ENCODE peak calls at places on chromosomes 11 and 22, in six cellular contexts. Y is ELR, D is hippocampal formation, W is HEK293T, T is left cardiac atrium, U is fibroblast of the aortic adventitia. Z is an unnamed sample.

GRCh38 chr11:71286701-71287643 is 34.6 kb upstream of the SHANK2 start:
- DNase-seq in T (no peak), W (no peak), D (peak; percentile 53), U (peak; percentile 97), Y (peak; percentile 57), Z (peak; percentile 100)

GRCh38 chr11:115739121-115739520 is 234.9 kb upstream of the CADM1 start:
- DNase-seq in Y (no peak), U (no peak), W (no peak), T (no peak), D (no peak), Z (no peak)

GRCh38 chr11:117384045-117384444 is 56.4 kb downstream of the CEP164 start:
- DNase-seq in D (no peak), Y (peak; percentile 97), U (peak; percentile 73), T (no peak), W (no peak), Z (peak; percentile 86)

GRCh38 chr11:69384548-69385465 is 90.9 kb downstream of the MYEOV start:
- DNase-seq in W (no peak), Y (no peak), T (no peak), D (no peak), U (no peak), Z (no peak)

GRCh38 chr11:67408437-67409200 is 4.7 kb downstream of the TBC1D10C start:
- DNase-seq in T (no peak), W (no peak), U (no peak), Y (no peak), D (no peak), Z (no peak)

GRCh38 chr22:19942886-19943664 is 1.5 kb upstream of the TXNRD2 start:
- DNase-seq in Y (peak; percentile 87), T (peak; percentile 24), W (no peak), D (no peak), U (peak; percentile 82), Z (peak; percentile 92)

GRCh38 chr11:1179641-1180040 is 21.9 kb downstream of the MUC5AC start:
- DNase-seq in U (no peak), Y (no peak), T (no peak), D (no peak), W (no peak), Z (no peak)

GRCh38 chr22:40436460-40437431 is 66.4 kb downstream of the SGSM3 start:
- DNase-seq in Y (peak; percentile 65), T (no peak), W (peak; percentile 58), D (peak; percentile 30), U (peak; percentile 86), Z (peak; percentile 63)

GRCh38 chr11:44920451-44920850 is 30.2 kb downstream of the TP53I11 start:
- DNase-seq in T (no peak), D (no peak), Y (no peak), U (no peak), W (no peak), Z (no peak)

GRCh38 chr11:114773541-114774338 is 95.4 kb downstream of the NXPE2 start:
- DNase-seq in Y (no peak), W (no peak), U (no peak), D (no peak), T (no peak), Z (no peak)

GRCh38 chr11:68136866-68137265 is 15.7 kb upstream of the CHKA start:
- DNase-seq in T (no peak), W (no peak), U (no peak), D (no peak), Y (no peak), Z (no peak)

GRCh38 chr11:34792814-34793241 is 123.4 kb downstream of the APIP start:
- DNase-seq in D (peak; percentile 21), W (no peak), Y (no peak), U (peak; percentile 8), T (no peak), Z (peak; percentile 6)

GRCh38 chr11:2580061-2580421 is 119.8 kb downstream of the KCNQ1OT1 start:
- DNase-seq in Y (no peak), W (no peak), T (no peak), D (no peak), U (no peak), Z (no peak)

GRCh38 chr11:78821371-78822306 is 247.0 kb upstream of the NARS2 start:
- DNase-seq in W (no peak), T (no peak), U (no peak), D (no peak), Y (no peak), Z (peak; percentile 77)

GRCh38 chr11:64057890-64058289 is 22.2 kb downstream of the FLRT1 start:
- DNase-seq in T (no peak), U (no peak), D (no peak), Y (no peak), W (no peak), Z (no peak)

GRCh38 chr22:37784829-37785495 is 22.8 kb upstream of the GCAT start:
- DNase-seq in Y (no peak), T (no peak), U (no peak), D (no peak), W (no peak), Z (no peak)

GRCh38 chr11:134667175-134667500 is 255.1 kb upstream of the B3GAT1 start:
- DNase-seq in W (no peak), T (no peak), Y (no peak), U (no peak), D (no peak), Z (no peak)

GRCh38 chr11:1943977-1944376 is 3.2 kb upstream of the MRPL23 start:
- DNase-seq in D (no peak), Y (peak; percentile 57), T (no peak), U (peak; percentile 32), W (no peak), Z (peak; percentile 25)

GRCh38 chr11:24949406-24949805 is 452.6 kb downstream of the LUZP2 start:
- DNase-seq in T (no peak), D (no peak), U (no peak), Y (no peak), W (no peak), Z (no peak)

GRCh38 chr11:73234403-73235181 is 16.5 kb downstream of the P2RY2 start:
- DNase-seq in T (no peak), U (no peak), W (no peak), Y (no peak), D (no peak), Z (no peak)

GRCh38 chr11:1209371-1210057 is 13.4 kb upstream of the MUC5B start:
- DNase-seq in Y (no peak), U (no peak), D (no peak), T (peak; percentile 2), W (no peak), Z (no peak)

GRCh38 chr11:64856382-64857227 is 12.2 kb upstream of the CDC42BPG start:
- DNase-seq in Y (peak; percentile 97), D (peak; percentile 22), T (peak; percentile 83), U (peak; percentile 77), W (no peak), Z (peak; percentile 87)

GRCh38 chr11:117610045-117610444 is 187.0 kb downstream of the DSCAML1 start:
- DNase-seq in D (no peak), T (no peak), W (no peak), Y (peak; percentile 67), U (peak; percentile 3), Z (no peak)

GRCh38 chr11:77207618-77208313 is 79.7 kb downstream of the MYO7A start:
- DNase-seq in W (no peak), Y (no peak), U (peak; percentile 28), D (no peak), T (no peak), Z (no peak)

GRCh38 chr11:134432776-134433175 is 20.7 kb upstream of the B3GAT1 start:
- DNase-seq in U (no peak), T (no peak), D (no peak), W (no peak), Y (no peak), Z (no peak)

GRCh38 chr11:105489431-105489830 is 120.4 kb upstream of the GRIA4 start:
- DNase-seq in U (peak; percentile 0), T (no peak), W (no peak), D (peak; percentile 1), Y (peak; percentile 11), Z (no peak)

GRCh38 chr22:50469377-50470305 is 5.2 kb downstream of the SBF1 start:
- DNase-seq in T (peak; percentile 74), D (no peak), U (no peak), W (no peak), Y (peak; percentile 72), Z (peak; percentile 27)

GRCh38 chr22:36197065-36197440 is 4.6 kb downstream of the APOL4 start:
- DNase-seq in U (peak; percentile 75), Y (peak; percentile 77), D (no peak), W (no peak), T (peak; percentile 84), Z (peak; percentile 40)

GRCh38 chr11:40759341-40759740 is 700.1 kb downstream of the LRRC4C start:
- DNase-seq in T (no peak), Y (no peak), W (no peak), U (no peak), D (no peak), Z (no peak)

GRCh38 chr11:33635161-33635560 is 65.5 kb downstream of the C11orf91 start:
- DNase-seq in Y (peak; percentile 15), D (no peak), W (no peak), T (peak; percentile 60), U (peak; percentile 78), Z (peak; percentile 93)